ENCODE peak calls at places on chromosome 17, in six cellular contexts. C, A, V, F, Q and U are unnamed samples.

GRCh38 chr17:40418428-40418706 is 671 bp upstream of the TOP2A start:
- DNase-seq in F (no peak), Q (no peak), A (no peak), C (no peak), V (no peak), U (no peak)

GRCh38 chr17:17819111-17819510 is 17.7 kb downstream of the SREBF1 start:
- DNase-seq in C (no peak), Q (no peak), A (no peak), F (no peak), V (no peak), U (no peak)

GRCh38 chr17:72136692-72137550 is 16.1 kb downstream of the SOX9 start:
- DNase-seq in Q (no peak), F (peak), C (no peak), A (no peak), V (no peak), U (no peak)

GRCh38 chr17:58487589-58488427 is at the start of gene HSF5:
- DNase-seq in V (no peak), A (no peak), F (no peak), C (no peak), Q (peak), U (no peak)

GRCh38 chr17:50834786-50835562 is 412 bp upstream of the WFIKKN2 start:
- DNase-seq in Q (no peak), F (no peak), C (no peak), V (no peak), A (no peak), U (no peak)

GRCh38 chr17:67312265-67312664 is 54.1 kb downstream of the PSMD12 start:
- DNase-seq in F (no peak), C (no peak), A (no peak), Q (no peak), V (no peak), U (no peak)

GRCh38 chr17:65409381-65409780 is 152.1 kb downstream of the AXIN2 start:
- DNase-seq in Q (no peak), C (no peak), A (no peak), F (no peak), V (no peak), U (no peak)

GRCh38 chr17:81563861-81564586 is 11.9 kb upstream of the FAAP100 start:
- DNase-seq in F (no peak), Q (no peak), A (no peak), V (no peak), C (no peak), U (no peak)

GRCh38 chr17:8965394-8966168 is at the start of gene PIK3R5:
- DNase-seq in Q (no peak), C (no peak), F (no peak), V (no peak), A (no peak), U (no peak)

GRCh38 chr17:21193031-21193430 is 20.9 kb downstream of the TMEM11 start:
- DNase-seq in Q (no peak), V (no peak), F (no peak), A (no peak), C (no peak), U (no peak)

GRCh38 chr17:49977463-49978389 is 8.7 kb downstream of the DLX4 start:
- DNase-seq in V (no peak), C (no peak), A (no peak), F (no peak), Q (no peak), U (no peak)

GRCh38 chr17:66548158-66548557 is 245.7 kb downstream of the PRKCA start:
- DNase-seq in Q (no peak), C (no peak), F (no peak), V (no peak), A (no peak), U (no peak)

GRCh38 chr17:82678265-82678891 is 20.1 kb downstream of the RAB40B start:
- DNase-seq in Q (no peak), C (no peak), V (no peak), F (no peak), A (peak), U (no peak)

GRCh38 chr17:77286641-77287431 is 146.1 kb downstream of the SEC14L1 start:
- DNase-seq in Q (no peak), F (peak), A (peak), V (no peak), C (no peak), U (peak)

GRCh38 chr17:80681215-80681614 is 136.6 kb downstream of the RPTOR start:
- DNase-seq in V (no peak), A (no peak), Q (no peak), C (no peak), F (no peak), U (no peak)

GRCh38 chr17:50507871-50508572 is at the start of gene MYCBPAP:
- DNase-seq in Q (peak), C (peak), F (peak), A (peak), V (peak), U (peak)

GRCh38 chr17:67891481-67892119 is 66.3 kb downstream of the BPTF start:
- DNase-seq in Q (no peak), V (no peak), F (peak), A (no peak), C (peak), U (no peak)

GRCh38 chr17:63578027-63578768 is 22.5 kb upstream of the TACO1 start:
- DNase-seq in Q (no peak), A (no peak), C (no peak), F (no peak), V (no peak), U (no peak)

GRCh38 chr17:37310940-37311339 is 64.8 kb upstream of the C17orf78 start:
- DNase-seq in C (peak), V (no peak), F (no peak), Q (no peak), A (no peak), U (no peak)

GRCh38 chr17:80068301-80069160 is 32.1 kb downstream of the CCDC40 start:
- DNase-seq in C (no peak), V (no peak), F (no peak), A (no peak), Q (no peak), U (no peak)

GRCh38 chr17:80981062-80981902 is 10.4 kb upstream of the CHMP6 start:
- DNase-seq in V (no peak), Q (peak), F (no peak), A (no peak), C (no peak), U (no peak)